ENCODE peak calls at places on chromosomes 3 and 15, in ten cellular contexts. J is GM13976, M is LHCN-M2, Y is Right ventricle myocardium superior, Z is epithelial cell of esophagus, D is EH, H is cardiac fibroblast, T is GF-D8, C is heart right ventricle, U is NCI-H2171. G is an unnamed sample.

GRCh38 chr3:53123953-53124352 is 6.3 kb downstream of the RFT1 start:
- DNase-seq in J (no peak), M (no peak), Y (no peak), Z (no peak), D (no peak), H (no peak), T (no peak), C (no peak), U (no peak), G (no peak)

GRCh38 chr3:13346481-13347389 is 73.4 kb downstream of the NUP210 start:
- DNase-seq in J (peak), M (no peak), Y (peak), Z (no peak), D (peak), H (no peak), T (no peak), C (no peak), U (no peak), G (no peak)

GRCh38 chr3:123161167-123161566 is 40.6 kb upstream of the SEC22A start:
- DNase-seq in J (no peak), M (no peak), Y (no peak), Z (no peak), D (no peak), H (no peak), T (no peak), C (no peak), U (no peak), G (no peak)

GRCh38 chr3:128175768-128176167 is 22.5 kb downstream of the EEFSEC start:
- DNase-seq in J (no peak), M (no peak), Y (no peak), Z (no peak), D (no peak), H (no peak), T (no peak), C (no peak), U (no peak), G (no peak)

GRCh38 chr3:154886437-154886836 is 193.7 kb upstream of the MME start:
- DNase-seq in J (no peak), M (peak), Y (no peak), Z (peak), D (peak), H (peak), T (no peak), C (no peak), U (no peak), G (peak)

GRCh38 chr3:194908432-194908966 is 222.8 kb downstream of the FAM43A start:
- DNase-seq in J (no peak), M (no peak), Y (no peak), Z (no peak), D (no peak), H (no peak), T (no peak), C (no peak), U (no peak), G (no peak)

GRCh38 chr3:194680888-194681615 is 4.6 kb upstream of the FAM43A start:
- DNase-seq in J (no peak), M (no peak), Y (no peak), Z (no peak), D (no peak), H (no peak), T (no peak), C (no peak), U (no peak), G (no peak)

GRCh38 chr15:29438714-29439076 is 169.1 kb upstream of the NSMCE3 start:
- DNase-seq in J (no peak), M (no peak), Y (no peak), Z (peak), D (no peak), H (no peak), T (no peak), C (no peak), U (no peak), G (no peak)

GRCh38 chr3:69900331-69900730 is 99.2 kb upstream of the SAMMSON start:
- DNase-seq in J (no peak), M (no peak), Y (no peak), Z (no peak), D (no peak), H (no peak), T (no peak), C (no peak), U (no peak), G (no peak)

G was measured in astrocyte of the hippocampus.